ENCODE peak calls at places on chromosomes 5 and 9, in ten cellular contexts. One of them, this sample, is unnamed.
A peak's percentile ranks its signal among the peaks of the same experiment; 100 is the strongest.

GRCh38 chr5:15850939-15851341 is 328.7 kb downstream of the MARCHF11 start:
- DNase-seq in tibial nerve: no peak
- DNase-seq in fibroblast of lung: no peak
- DNase-seq in BE2C: no peak
- DNase-seq in HCT116: no peak
- DNase-seq in MM.1S: no peak
- DNase-seq in BJ: no peak
- DNase-seq in PC-3: no peak
- DNase-seq in CD4-positive, alpha-beta T cell: no peak
- DNase-seq in GM23248: no peak
- DNase-seq in this sample: no peak

GRCh38 chr5:165333623-165334022 is 1828.2 kb downstream of the MAT2B start:
- DNase-seq in PC-3: no peak
- DNase-seq in HCT116: no peak
- DNase-seq in GM23248: no peak
- DNase-seq in CD4-positive, alpha-beta T cell: no peak
- DNase-seq in tibial nerve: no peak
- DNase-seq in BJ: no peak
- DNase-seq in BE2C: no peak
- DNase-seq in fibroblast of lung: no peak
- DNase-seq in MM.1S: no peak
- DNase-seq in this sample: no peak

GRCh38 chr9:111298831-111299603 is 31.0 kb downstream of the OR2K2 start:
- DNase-seq in MM.1S: peak; percentile 62
- DNase-seq in GM23248: peak; percentile 76
- DNase-seq in CD4-positive, alpha-beta T cell: no peak
- DNase-seq in BJ: peak; percentile 35
- DNase-seq in PC-3: peak; percentile 73
- DNase-seq in BE2C: no peak
- DNase-seq in HCT116: peak; percentile 46
- DNase-seq in tibial nerve: peak; percentile 64
- DNase-seq in fibroblast of lung: peak; percentile 88
- DNase-seq in this sample: peak; percentile 35

GRCh38 chr5:146380714-146381113 is 42.1 kb downstream of the POU4F3 start:
- DNase-seq in CD4-positive, alpha-beta T cell: no peak
- DNase-seq in GM23248: no peak
- DNase-seq in BE2C: no peak
- DNase-seq in fibroblast of lung: no peak
- DNase-seq in PC-3: no peak
- DNase-seq in MM.1S: no peak
- DNase-seq in BJ: no peak
- DNase-seq in HCT116: no peak
- DNase-seq in tibial nerve: no peak
- DNase-seq in this sample: no peak

GRCh38 chr9:15967068-15967467 is 414.2 kb downstream of the CCDC171 start:
- DNase-seq in tibial nerve: no peak
- DNase-seq in CD4-positive, alpha-beta T cell: no peak
- DNase-seq in HCT116: no peak
- DNase-seq in GM23248: no peak
- DNase-seq in PC-3: no peak
- DNase-seq in fibroblast of lung: peak; percentile 15
- DNase-seq in BE2C: no peak
- DNase-seq in MM.1S: no peak
- DNase-seq in BJ: no peak
- DNase-seq in this sample: no peak

GRCh38 chr5:175464414-175465233 is 13.7 kb upstream of the SFXN1 start:
- DNase-seq in PC-3: peak; percentile 71
- DNase-seq in HCT116: peak; percentile 41
- DNase-seq in BJ: no peak
- DNase-seq in BE2C: peak; percentile 60
- DNase-seq in fibroblast of lung: peak; percentile 31
- DNase-seq in tibial nerve: no peak
- DNase-seq in CD4-positive, alpha-beta T cell: peak; percentile 38
- DNase-seq in GM23248: peak; percentile 59
- DNase-seq in MM.1S: peak; percentile 76
- DNase-seq in this sample: no peak

GRCh38 chr9:78030553-78031270 is 899 bp downstream of the GNAQ start:
- DNase-seq in tibial nerve: peak; percentile 36
- DNase-seq in fibroblast of lung: peak; percentile 45
- DNase-seq in BE2C: peak; percentile 75
- DNase-seq in CD4-positive, alpha-beta T cell: peak; percentile 59
- DNase-seq in HCT116: no peak
- DNase-seq in PC-3: no peak
- DNase-seq in BJ: no peak
- DNase-seq in MM.1S: peak; percentile 36
- DNase-seq in GM23248: peak; percentile 74
- DNase-seq in this sample: peak; percentile 49

GRCh38 chr9:79220666-79221065 is 351.1 kb upstream of the TLE4 start:
- DNase-seq in GM23248: peak; percentile 78
- DNase-seq in tibial nerve: no peak
- DNase-seq in CD4-positive, alpha-beta T cell: no peak
- DNase-seq in BJ: peak; percentile 44
- DNase-seq in fibroblast of lung: peak; percentile 43
- DNase-seq in BE2C: no peak
- DNase-seq in MM.1S: no peak
- DNase-seq in HCT116: no peak
- DNase-seq in PC-3: no peak
- DNase-seq in this sample: no peak

GRCh38 chr5:165626161-165626560 is 2120.7 kb downstream of the MAT2B start:
- DNase-seq in CD4-positive, alpha-beta T cell: no peak
- DNase-seq in PC-3: no peak
- DNase-seq in MM.1S: no peak
- DNase-seq in fibroblast of lung: no peak
- DNase-seq in GM23248: no peak
- DNase-seq in tibial nerve: no peak
- DNase-seq in HCT116: no peak
- DNase-seq in BJ: no peak
- DNase-seq in BE2C: no peak
- DNase-seq in this sample: no peak

GRCh38 chr5:66122379-66123034 is 21.6 kb upstream of the SREK1 start:
- DNase-seq in HCT116: no peak
- DNase-seq in PC-3: peak; percentile 48
- DNase-seq in fibroblast of lung: peak; percentile 43
- DNase-seq in BJ: no peak
- DNase-seq in GM23248: peak; percentile 54
- DNase-seq in tibial nerve: no peak
- DNase-seq in CD4-positive, alpha-beta T cell: no peak
- DNase-seq in MM.1S: no peak
- DNase-seq in BE2C: no peak
- DNase-seq in this sample: no peak

GRCh38 chr9:131755541-131756198 is 15.8 kb upstream of the RAPGEF1 start:
- DNase-seq in BJ: no peak
- DNase-seq in fibroblast of lung: peak; percentile 70
- DNase-seq in MM.1S: peak; percentile 87
- DNase-seq in PC-3: peak; percentile 77
- DNase-seq in HCT116: peak; percentile 75
- DNase-seq in tibial nerve: peak; percentile 61
- DNase-seq in BE2C: peak; percentile 91
- DNase-seq in GM23248: peak; percentile 90
- DNase-seq in CD4-positive, alpha-beta T cell: peak; percentile 80
- DNase-seq in this sample: peak; percentile 53

GRCh38 chr5:77302247-77302646 is 91.8 kb downstream of the PDE8B start:
- DNase-seq in BJ: no peak
- DNase-seq in fibroblast of lung: no peak
- DNase-seq in CD4-positive, alpha-beta T cell: no peak
- DNase-seq in PC-3: no peak
- DNase-seq in HCT116: no peak
- DNase-seq in MM.1S: no peak
- DNase-seq in tibial nerve: no peak
- DNase-seq in BE2C: no peak
- DNase-seq in GM23248: no peak
- DNase-seq in this sample: no peak
- H3K27me3 ChIP-seq in BJ: no peaks in the 10 kb centered on the region
- H3K27me3 ChIP-seq in fibroblast of lung: no peaks in the 10 kb centered on the region
- H3K27me3 ChIP-seq in CD4-positive, alpha-beta T cell: no peaks in the 10 kb centered on the region
- H3K27me3 ChIP-seq in PC-3: no peaks in the 10 kb centered on the region
- H3K27me3 ChIP-seq in HCT116: no peaks in the 10 kb centered on the region
- H3K27me3 ChIP-seq in MM.1S: no peaks in the 10 kb centered on the region
- H3K27me3 ChIP-seq in tibial nerve: no peaks in the 10 kb centered on the region
- H3K27me3 ChIP-seq in BE2C: no peaks in the 10 kb centered on the region
- H3K27me3 ChIP-seq in GM23248: no peaks in the 10 kb centered on the region
- H3K27me3 ChIP-seq in this sample: no peaks in the 10 kb centered on the region

GRCh38 chr5:177600458-177601018 is 606 bp downstream of the B4GALT7 start:
- DNase-seq in BJ: no peak
- DNase-seq in PC-3: peak; percentile 24
- DNase-seq in tibial nerve: no peak
- DNase-seq in fibroblast of lung: no peak
- DNase-seq in BE2C: no peak
- DNase-seq in HCT116: no peak
- DNase-seq in CD4-positive, alpha-beta T cell: no peak
- DNase-seq in GM23248: peak; percentile 68
- DNase-seq in MM.1S: no peak
- DNase-seq in this sample: no peak

GRCh38 chr5:177601126-177601525 is 1.2 kb downstream of the B4GALT7 start:
- DNase-seq in HCT116: no peak
- DNase-seq in BJ: no peak
- DNase-seq in BE2C: no peak
- DNase-seq in PC-3: no peak
- DNase-seq in tibial nerve: no peak
- DNase-seq in fibroblast of lung: no peak
- DNase-seq in MM.1S: no peak
- DNase-seq in CD4-positive, alpha-beta T cell: no peak
- DNase-seq in GM23248: no peak
- DNase-seq in this sample: no peak

GRCh38 chr5:177603631-177604030 is 3.7 kb downstream of the B4GALT7 start:
- DNase-seq in BJ: no peak
- DNase-seq in HCT116: no peak
- DNase-seq in CD4-positive, alpha-beta T cell: no peak
- DNase-seq in GM23248: no peak
- DNase-seq in fibroblast of lung: no peak
- DNase-seq in PC-3: no peak
- DNase-seq in MM.1S: no peak
- DNase-seq in tibial nerve: no peak
- DNase-seq in BE2C: no peak
- DNase-seq in this sample: no peak

GRCh38 chr5:177602458-177602830 is 2.5 kb downstream of the B4GALT7 start:
- DNase-seq in fibroblast of lung: no peak
- DNase-seq in BJ: no peak
- DNase-seq in BE2C: no peak
- DNase-seq in CD4-positive, alpha-beta T cell: no peak
- DNase-seq in MM.1S: no peak
- DNase-seq in HCT116: no peak
- DNase-seq in tibial nerve: no peak
- DNase-seq in GM23248: no peak
- DNase-seq in PC-3: no peak
- DNase-seq in this sample: no peak

DNA sequence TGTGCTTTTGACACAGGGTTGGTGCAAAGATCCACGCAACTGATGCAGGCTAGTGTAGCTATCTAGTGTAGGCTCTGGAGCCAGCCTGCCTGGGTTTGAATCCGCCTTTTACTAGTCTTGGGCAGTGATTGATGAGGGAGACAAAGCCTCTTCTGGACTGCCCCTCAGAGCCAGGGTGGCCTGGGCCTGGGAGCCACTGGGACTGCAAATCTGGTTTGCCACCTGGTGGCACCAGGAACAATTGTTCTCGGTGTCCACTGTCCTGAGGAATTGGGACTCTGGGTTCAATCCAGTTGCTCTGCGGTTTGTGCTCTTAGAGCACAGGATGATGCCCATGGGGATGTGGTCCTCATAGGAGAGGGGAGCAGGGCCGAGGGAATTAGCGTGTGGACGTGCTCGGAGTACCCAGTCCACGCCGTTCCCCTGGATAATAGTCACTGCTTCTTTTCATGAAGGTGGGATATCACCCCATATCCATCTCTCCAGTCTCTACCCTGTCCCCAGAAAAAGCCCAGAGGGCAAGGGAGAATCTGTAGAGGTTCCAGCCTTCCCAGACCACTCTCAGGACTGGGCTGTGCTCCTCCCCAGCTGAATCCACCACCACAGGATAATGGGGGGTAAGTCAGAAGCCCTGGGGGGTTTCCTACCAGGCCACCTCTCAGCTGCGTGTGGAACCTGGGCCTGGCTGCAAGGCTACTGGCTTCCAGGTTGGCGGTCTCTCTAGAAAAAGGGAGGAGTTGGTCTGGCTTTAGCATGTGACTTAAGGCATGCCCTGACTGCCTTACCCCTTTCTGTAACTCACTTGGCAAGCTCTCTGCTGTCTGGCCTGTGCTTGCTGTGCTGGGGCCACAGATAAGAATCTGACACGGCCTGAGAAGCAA is 1.9 kb downstream of the B4GALT7 start:
- DNase-seq in tibial nerve: no peak
- DNase-seq in GM23248: no peak
- DNase-seq in BE2C: peak; percentile 42
- DNase-seq in BJ: no peak
- DNase-seq in PC-3: peak; percentile 31
- DNase-seq in CD4-positive, alpha-beta T cell: no peak
- DNase-seq in fibroblast of lung: no peak
- DNase-seq in HCT116: no peak
- DNase-seq in MM.1S: no peak
- DNase-seq in this sample: no peak
- H3K27me3 ChIP-seq in tibial nerve: no peaks in the 10 kb centered on the region
- H3K27me3 ChIP-seq in GM23248: no peaks in the 10 kb centered on the region
- H3K27me3 ChIP-seq in BE2C: no peaks in the 10 kb centered on the region
- H3K27me3 ChIP-seq in BJ: no peaks in the 10 kb centered on the region
- H3K27me3 ChIP-seq in PC-3: no peaks in the 10 kb centered on the region
- H3K27me3 ChIP-seq in CD4-positive, alpha-beta T cell: no peaks in the 10 kb centered on the region
- H3K27me3 ChIP-seq in fibroblast of lung: no peaks in the 10 kb centered on the region
- H3K27me3 ChIP-seq in HCT116: no peaks in the 10 kb centered on the region
- H3K27me3 ChIP-seq in MM.1S: no peaks in the 10 kb centered on the region
- H3K27me3 ChIP-seq in this sample: no peaks in the 10 kb centered on the region

DNA sequence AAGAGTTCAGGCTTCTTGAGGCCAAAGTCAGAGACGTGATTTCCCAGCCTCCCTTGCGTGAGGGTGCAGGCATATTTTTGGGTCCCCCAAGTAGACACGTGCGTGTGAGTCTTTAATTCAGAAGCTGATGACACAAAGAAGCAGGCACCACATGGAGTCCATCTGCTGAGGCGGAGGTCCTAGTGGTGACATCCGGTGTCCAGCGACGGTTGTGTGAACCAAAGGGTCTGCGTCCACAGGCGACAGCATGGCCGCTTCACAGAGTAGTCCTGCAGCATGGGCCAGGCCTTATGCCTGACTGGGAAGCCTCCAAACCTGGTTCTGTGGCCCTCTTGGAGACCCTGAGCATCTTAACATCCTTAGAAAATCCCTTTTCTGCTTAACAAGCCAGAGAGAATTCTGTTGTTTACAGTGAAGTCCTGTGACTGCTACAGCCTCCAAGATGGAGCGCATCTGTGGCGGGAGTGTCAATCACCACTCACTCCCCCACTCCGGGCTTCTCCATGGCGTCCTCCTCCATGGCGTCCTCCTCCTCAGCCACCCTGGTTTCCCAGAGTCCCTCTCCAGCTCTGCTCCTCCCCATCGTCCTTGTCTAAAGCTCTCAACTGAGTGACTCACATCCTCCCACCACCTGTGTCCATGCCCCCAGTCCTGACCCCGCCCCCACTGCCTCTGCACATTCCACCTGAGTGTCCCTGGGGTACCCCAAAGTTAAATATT is 133.8 kb downstream of the PAX5 start:
- DNase-seq in HCT116: no peak
- DNase-seq in tibial nerve: no peak
- DNase-seq in MM.1S: no peak
- DNase-seq in PC-3: no peak
- DNase-seq in BE2C: no peak
- DNase-seq in GM23248: no peak
- DNase-seq in CD4-positive, alpha-beta T cell: no peak
- DNase-seq in fibroblast of lung: no peak
- DNase-seq in BJ: no peak
- DNase-seq in this sample: no peak
- H3K27me3 ChIP-seq in HCT116: peaks cover 92% of the 10 kb centered on the region
- H3K27me3 ChIP-seq in tibial nerve: no peaks in the 10 kb centered on the region
- H3K27me3 ChIP-seq in MM.1S: peaks cover 6% of the 10 kb centered on the region
- H3K27me3 ChIP-seq in PC-3: peaks cover 13% of the 10 kb centered on the region
- H3K27me3 ChIP-seq in BE2C: no peaks in the 10 kb centered on the region
- H3K27me3 ChIP-seq in GM23248: peaks cover 45% of the 10 kb centered on the region
- H3K27me3 ChIP-seq in CD4-positive, alpha-beta T cell: no peaks in the 10 kb centered on the region
- H3K27me3 ChIP-seq in fibroblast of lung: peaks cover 13% of the 10 kb centered on the region
- H3K27me3 ChIP-seq in BJ: peaks cover 33% of the 10 kb centered on the region
- H3K27me3 ChIP-seq in this sample: no peaks in the 10 kb centered on the region

GRCh38 chr9:93955356-93956182 is 414 bp upstream of the BARX1 start:
- DNase-seq in fibroblast of lung: no peak
- DNase-seq in MM.1S: no peak
- DNase-seq in CD4-positive, alpha-beta T cell: peak; percentile 42
- DNase-seq in HCT116: no peak
- DNase-seq in GM23248: peak; percentile 48
- DNase-seq in BJ: no peak
- DNase-seq in BE2C: no peak
- DNase-seq in PC-3: no peak
- DNase-seq in tibial nerve: no peak
- DNase-seq in this sample: no peak
- H3K27me3 ChIP-seq in fibroblast of lung: peaks cover 93% of the 10 kb centered on the region
- H3K27me3 ChIP-seq in MM.1S: peaks cover 93% of the 10 kb centered on the region
- H3K27me3 ChIP-seq in CD4-positive, alpha-beta T cell: peaks cover 90% of the 10 kb centered on the region
- H3K27me3 ChIP-seq in HCT116: no peaks in the 10 kb centered on the region
- H3K27me3 ChIP-seq in GM23248: peaks cover 93% of the 10 kb centered on the region
- H3K27me3 ChIP-seq in BJ: peaks cover 71% of the 10 kb centered on the region
- H3K27me3 ChIP-seq in BE2C: peaks cover 97% of the 10 kb centered on the region
- H3K27me3 ChIP-seq in PC-3: peaks cover 17% of the 10 kb centered on the region
- H3K27me3 ChIP-seq in tibial nerve: peaks cover 3% of the 10 kb centered on the region
- H3K27me3 ChIP-seq in this sample: peaks cover 71% of the 10 kb centered on the region

This sample was measured in uterus.